ENCODE peak calls at places on chromosome 14, in seven cellular contexts. Q is A549, Y is tibial nerve, V is GM12878, D is ovary, J is HepG2, A is SK-N-SH. B is an unnamed sample. For H3K4me1, the result is how much of the 10 kb centered on the place peaks cover.

GRCh38 chr14:68628605-68629310 is 164.1 kb downstream of the ZFP36L1 start:
- DNase-seq in Q (no peak), Y (no peak), V (no peak), D (no peak), J (peak), A (no peak), B (no peak)

GRCh38 chr14:103731916-103732867 is 16.6 kb downstream of the ZFYVE21 start:
- DNase-seq in Q (no peak), Y (no peak), V (no peak), D (peak), J (no peak), A (no peak), B (no peak)

GRCh38 chr14:93980464-93981201 is 4.3 kb upstream of the ASB2 start:
- DNase-seq in Q (no peak), Y (no peak), V (no peak), D (no peak), J (no peak), A (no peak), B (no peak)

GRCh38 chr14:104805326-104805678 is 4.4 kb downstream of the ZBTB42 start:
- DNase-seq in Q (peak), Y (no peak), V (no peak), D (peak), J (no peak), A (peak), B (no peak)

GRCh38 chr14:88901199-88901588 is 76.7 kb downstream of the TTC8 start:
- DNase-seq in Q (no peak), Y (no peak), V (no peak), D (no peak), J (no peak), A (peak), B (no peak)

GRCh38 chr14:50027797-50028196 is 88.6 kb downstream of the VCPKMT start:
- DNase-seq in Q (no peak), Y (no peak), V (no peak), D (no peak), J (no peak), A (no peak), B (no peak)

GRCh38 chr14:94867209-94867608 is 97.3 kb upstream of the GSC start:
- DNase-seq in Q (no peak), Y (no peak), V (no peak), D (no peak), J (no peak), A (no peak), B (no peak)

GRCh38 chr14:68970096-68970612 is 8.9 kb downstream of the ACTN1 start:
- DNase-seq in Q (no peak), Y (no peak), V (no peak), D (no peak), J (no peak), A (no peak), B (no peak)

GRCh38 chr14:75084513-75084912 is 15.1 kb downstream of the ZC2HC1C start:
- DNase-seq in Q (no peak), Y (no peak), V (no peak), D (no peak), J (no peak), A (no peak), B (no peak)

GRCh38 chr14:68884031-68885030 is 91.5 kb upstream of the ZFP36L1 start:
- DNase-seq in Q (peak), Y (no peak), V (no peak), D (peak), J (peak), A (no peak), B (no peak)

GRCh38 chr14:105151838-105152793 is 16.5 kb downstream of the JAG2 start:
- DNase-seq in Q (no peak), Y (no peak), V (no peak), D (no peak), J (no peak), A (no peak), B (peak)

GRCh38 chr14:30790827-30791226 is 83.5 kb upstream of the COCH start:
- DNase-seq in Q (no peak), Y (no peak), V (no peak), D (no peak), J (no peak), A (no peak), B (no peak)

GRCh38 chr14:34496679-34497513 is 34.9 kb upstream of the SPTSSA start:
- DNase-seq in Q (peak), Y (peak), V (no peak), D (peak), J (peak), A (peak), B (peak)

GRCh38 chr14:90698379-90698869 is 117.8 kb downstream of the TTC7B start:
- DNase-seq in Q (no peak), Y (peak), V (no peak), D (peak), J (no peak), A (peak), B (no peak)

GRCh38 chr14:88245321-88245720 is 77.7 kb downstream of the KCNK10 start:
- DNase-seq in Q (no peak), Y (no peak), V (no peak), D (no peak), J (no peak), A (peak), B (no peak)

GRCh38 chr14:68375371-68375770 is 417.5 kb downstream of the ZFP36L1 start:
- DNase-seq in Q (no peak), Y (no peak), V (no peak), D (no peak), J (no peak), A (no peak), B (no peak)

GRCh38 chr14:105305769-105306168 is 5.0 kb upstream of the BRF1 start:
- DNase-seq in Q (no peak), Y (no peak), V (no peak), D (no peak), J (no peak), A (no peak), B (no peak)

GRCh38 chr14:73026845-73027542 is at the start of gene ZFYVE1:
- DNase-seq in Q (peak), Y (peak), V (peak), D (peak), J (peak), A (peak), B (peak)
- TF ChIP-seq EP300 in Q (no peak), Y (peak), V (no peak), D (no peak), J (no peak), A (no peak), B (no peak)

GRCh38 chr14:53621986-53622385 is 334.6 kb downstream of the BMP4 start:
- DNase-seq in Q (no peak), Y (no peak), V (no peak), D (no peak), J (no peak), A (no peak), B (no peak)
- H3K4me1 ChIP-seq in Q (under half), Y (under half), V (under half), D (under half), J (under half), A (under half), B (under half)

DNA sequence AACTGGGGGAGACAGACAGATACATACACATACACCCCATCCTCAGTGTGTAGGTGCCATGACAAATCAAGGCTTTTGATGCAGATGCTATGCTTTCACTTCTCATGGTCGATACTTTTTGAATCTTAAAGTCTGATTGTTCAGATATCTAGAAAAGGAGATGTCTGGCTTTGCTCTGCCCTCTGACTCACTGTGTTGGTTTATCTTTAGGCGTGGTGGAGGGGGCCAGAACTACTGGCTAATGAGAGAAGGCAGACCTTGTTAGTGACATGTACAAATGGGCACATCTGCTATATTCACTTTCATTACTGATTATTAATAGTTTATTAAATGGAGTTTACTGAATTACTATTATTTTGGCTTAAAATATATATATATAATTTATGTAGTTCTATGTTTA is 444.3 kb upstream of the RGS6 start:
- DNase-seq in Q (no peak), Y (no peak), V (no peak), D (no peak), J (no peak), A (no peak), B (no peak)
- H3K27ac ChIP-seq in Q (no peak), Y (peak), V (peak), D (no peak), J (no peak), A (peak), B (no peak)

GRCh38 chr14:85454183-85454813 is 75.6 kb upstream of the FLRT2 start:
- DNase-seq in Q (no peak), Y (no peak), V (no peak), D (no peak), J (no peak), A (no peak), B (no peak)
- TF ChIP-seq EP300 in Q (no peak), Y (no peak), V (no peak), D (no peak), J (no peak), A (no peak), B (no peak)

GRCh38 chr14:92695562-92695961 is 52.9 kb downstream of the LGMN start:
- DNase-seq in Q (no peak), Y (no peak), V (no peak), D (no peak), J (no peak), A (no peak), B (no peak)

GRCh38 chr14:92696356-92696755 is 52.1 kb downstream of the LGMN start:
- DNase-seq in Q (no peak), Y (no peak), V (no peak), D (no peak), J (no peak), A (no peak), B (no peak)

GRCh38 chr14:92694807-92695206 is 53.6 kb downstream of the LGMN start:
- DNase-seq in Q (no peak), Y (no peak), V (no peak), D (peak), J (no peak), A (no peak), B (no peak)

GRCh38 chr14:92701826-92702225 is 46.6 kb downstream of the LGMN start:
- DNase-seq in Q (no peak), Y (no peak), V (no peak), D (no peak), J (no peak), A (no peak), B (no peak)

DNA sequence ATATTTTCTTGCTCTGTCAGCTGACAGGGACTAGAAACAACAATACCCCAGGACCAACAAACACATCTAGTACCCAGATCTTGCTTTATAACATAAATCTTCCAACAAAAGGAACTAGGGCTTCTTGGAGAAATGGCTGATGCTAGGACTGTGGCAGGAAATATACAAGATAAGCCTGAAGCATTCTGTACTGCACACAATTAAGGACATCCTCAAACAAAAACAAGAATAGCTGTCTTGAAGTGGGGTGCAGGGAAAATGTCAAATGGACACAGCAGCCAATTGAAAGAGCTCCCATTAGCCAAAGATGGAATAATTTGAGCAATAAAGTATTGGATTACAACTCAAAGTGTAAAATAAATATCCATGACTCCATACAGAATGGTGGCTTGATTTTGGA is 50.0 kb downstream of the LGMN start:
- DNase-seq in Q (no peak), Y (no peak), V (no peak), D (no peak), J (no peak), A (no peak), B (no peak)
- H3K4me1 ChIP-seq in Q (under half), Y (under half), V (under half), D (under half), J (under half), A (under half), B (under half)

DNA sequence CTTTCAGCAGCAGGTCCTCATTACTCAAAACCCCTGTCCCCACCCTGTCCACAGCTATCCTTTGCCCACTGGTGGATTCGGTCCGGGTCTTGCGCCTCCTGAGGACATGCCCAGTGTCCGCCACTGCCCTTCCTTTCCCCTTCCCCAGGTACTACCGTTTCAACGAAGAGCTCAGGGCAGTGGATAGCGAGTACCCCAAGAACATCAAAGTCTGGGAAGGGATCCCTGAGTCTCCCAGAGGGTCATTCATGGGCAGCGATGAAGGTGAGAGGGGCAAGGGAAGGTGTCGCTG is 8.7 kb downstream of the MMP14 start:
- DNase-seq in Q (no peak), Y (no peak), V (no peak), D (no peak), J (no peak), A (no peak), B (no peak)
- H3K27ac ChIP-seq in Q (no peak), Y (peak), V (no peak), D (no peak), J (no peak), A (no peak), B (no peak)

DNA sequence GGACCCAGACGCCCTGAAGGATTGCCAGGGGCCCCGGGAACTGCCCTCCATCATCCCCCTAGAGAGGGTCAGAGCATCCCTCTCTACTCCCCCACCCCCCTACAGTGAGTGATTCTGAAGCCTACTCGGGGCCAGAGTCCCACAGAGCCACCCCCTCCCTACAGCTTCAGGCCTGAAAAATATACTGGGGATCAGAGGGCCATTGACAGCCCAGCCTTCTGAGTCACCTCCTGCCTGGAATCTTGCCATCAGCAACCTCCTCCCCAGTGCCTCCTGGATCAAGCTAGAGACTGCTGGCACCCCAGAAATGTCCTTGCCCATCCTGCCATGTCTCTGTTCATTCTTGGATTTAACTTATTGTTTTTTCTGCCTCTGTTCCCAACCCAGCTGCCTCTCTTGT is 21.7 kb upstream of the MIA2 start:
- DNase-seq in Q (no peak), Y (no peak), V (no peak), D (no peak), J (no peak), A (no peak), B (no peak)
- TF ChIP-seq EP300 in Q (no peak), Y (no peak), V (no peak), D (no peak), J (peak), A (no peak), B (no peak)

GRCh38 chr14:71341160-71341559 is 433.9 kb downstream of the PCNX1 start:
- DNase-seq in Q (no peak), Y (no peak), V (no peak), D (no peak), J (no peak), A (no peak), B (no peak)
- H3K4me1 ChIP-seq in Q (under half), Y (under half), V (under half), D (under half), J (half or more), A (under half), B (under half)

B was measured in upper lobe of left lung.